ENCODE peak calls at places on chromosomes 2 and 18, in six cellular contexts. M is IMR-90, P is mesenchymal stem cell, I is neuronal stem cell, U is H1, J is H9. R is an unnamed sample.

GRCh38 chr2:47631306-47631705 is 151.6 kb upstream of the MSH6 start:
- DNase-seq in J (no peak), P (no peak), U (no peak), M (no peak), I (no peak), R (peak)

GRCh38 chr2:58701688-58702301 is 460.7 kb upstream of the FANCL start:
- DNase-seq in I (no peak), M (no peak), J (no peak), P (no peak), U (no peak), R (no peak)

GRCh38 chr2:176147215-176147789 is 4.0 kb upstream of the HOXD4 start:
- DNase-seq in I (no peak), P (no peak), U (no peak), J (no peak), M (no peak), R (no peak)

GRCh38 chr2:9326975-9327374 is 96.4 kb downstream of the ITGB1BP1 start:
- DNase-seq in P (peak), U (no peak), J (no peak), M (peak), I (no peak), R (no peak)

GRCh38 chr2:149161481-149162225 is 123.2 kb downstream of the LYPD6B start:
- DNase-seq in P (peak), U (no peak), I (no peak), M (no peak), J (no peak), R (peak)

GRCh38 chr2:230717595-230717994 is 5.0 kb downstream of the CAB39 start:
- DNase-seq in P (peak), U (no peak), I (peak), J (no peak), M (no peak), R (no peak)

GRCh38 chr2:127012868-127013267 is 94.1 kb downstream of the BIN1 start:
- DNase-seq in U (no peak), P (no peak), I (no peak), J (no peak), M (peak), R (no peak)

GRCh38 chr18:48363167-48363566 is 46.0 kb downstream of the ZBTB7C start:
- DNase-seq in U (no peak), I (no peak), M (no peak), J (no peak), P (no peak), R (no peak)

GRCh38 chr2:71353247-71353646 is 21.7 kb downstream of the ZNF638 start:
- DNase-seq in M (no peak), U (no peak), I (no peak), P (no peak), J (no peak), R (no peak)

GRCh38 chr2:200317975-200318374 is 11.5 kb downstream of the SPATS2L start:
- DNase-seq in U (no peak), P (no peak), M (no peak), J (no peak), I (no peak), R (peak)

GRCh38 chr18:27794527-27794926 is 382.4 kb downstream of the CDH2 start:
- DNase-seq in M (no peak), U (no peak), J (no peak), I (no peak), P (no peak), R (no peak)

GRCh38 chr2:217930783-217931563 is 71.8 kb downstream of the TNS1 start:
- DNase-seq in M (no peak), J (no peak), U (no peak), P (no peak), I (no peak), R (no peak)

GRCh38 chr2:240235149-240235803 is 94.8 kb upstream of the OTOS start:
- DNase-seq in U (no peak), I (no peak), M (no peak), P (no peak), J (peak), R (no peak)

GRCh38 chr2:159285929-159286708 is at the start of gene WDSUB1:
- DNase-seq in J (peak), P (peak), M (peak), I (peak), U (no peak), R (peak)

GRCh38 chr2:37283207-37283606 is 41.4 kb downstream of the PRKD3 start:
- DNase-seq in I (no peak), U (no peak), P (peak), M (peak), J (no peak), R (no peak)

GRCh38 chr2:206080927-206081326 is 5.0 kb downstream of the INO80D start:
- DNase-seq in I (no peak), J (no peak), M (no peak), P (no peak), U (no peak), R (no peak)

GRCh38 chr2:233845301-233846060 is 8.9 kb downstream of the HJURP start:
- DNase-seq in I (no peak), J (no peak), M (no peak), P (no peak), U (no peak), R (no peak)
- H3K9ac ChIP-seq in I (no peak), J (no peak), M (no peak), P (no peak), U (no peak), R (no peak)

DNA sequence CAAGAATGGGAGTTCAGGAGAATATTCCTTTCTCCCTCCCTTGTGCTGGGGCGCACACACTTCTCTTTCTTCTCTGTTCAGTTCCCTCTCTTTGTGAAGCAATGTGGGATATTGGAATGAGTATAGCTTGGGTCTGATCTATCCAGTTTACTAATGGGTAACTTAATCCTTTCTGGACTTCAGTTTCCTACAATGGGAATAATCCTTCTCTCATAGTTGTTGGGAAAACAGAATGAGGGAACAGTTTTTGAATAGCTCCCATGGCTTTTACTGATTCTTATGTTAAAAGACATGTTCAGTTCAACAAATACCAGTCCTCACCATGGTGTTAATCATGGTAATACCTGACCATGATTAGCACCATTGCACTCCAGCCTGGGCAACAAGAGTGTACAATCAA is 93.1 kb downstream of the ARL4C start:
- DNase-seq in M (no peak), I (no peak), J (no peak), U (no peak), P (no peak), R (no peak)
- H3K14ac ChIP-seq in M (no peak), I (no peak), J (no peak), U (no peak), P (no peak), R (no peak)

GRCh38 chr2:187478719-187479118 is 30.7 kb upstream of the CALCRL start:
- DNase-seq in M (peak), I (no peak), P (no peak), U (no peak), J (no peak), R (no peak)

GRCh38 chr2:187477041-187477440 is 29.0 kb upstream of the CALCRL start:
- DNase-seq in U (no peak), J (no peak), M (no peak), P (no peak), I (no peak), R (no peak)

GRCh38 chr2:187481543-187481942 is 33.5 kb upstream of the CALCRL start:
- DNase-seq in I (no peak), M (no peak), P (no peak), J (no peak), U (no peak), R (no peak)

GRCh38 chr2:187470698-187471097 is 22.6 kb upstream of the CALCRL start:
- DNase-seq in U (no peak), I (no peak), M (no peak), J (no peak), P (no peak), R (no peak)

GRCh38 chr2:187475499-187476248 is 27.6 kb upstream of the CALCRL start:
- DNase-seq in M (no peak), U (no peak), J (no peak), I (no peak), P (no peak), R (no peak)
- H3K9ac ChIP-seq in M (no peak), U (no peak), J (no peak), I (no peak), P (no peak), R (no peak)

GRCh38 chr2:117703868-117704267 is 110.6 kb upstream of the DDX18 start:
- DNase-seq in J (no peak), I (no peak), P (no peak), M (no peak), U (no peak), R (no peak)
- H3K14ac ChIP-seq in J (no peak), I (no peak), P (no peak), M (no peak), U (no peak), R (no peak)

GRCh38 chr18:51091270-51091669 is 61.3 kb downstream of the SMAD4 start:
- DNase-seq in M (no peak), U (no peak), J (no peak), I (no peak), P (no peak), R (no peak)

GRCh38 chr18:51092097-51092496 is 62.1 kb downstream of the SMAD4 start:
- DNase-seq in M (no peak), J (no peak), P (no peak), I (no peak), U (no peak), R (no peak)

GRCh38 chr18:51088410-51088809 is 58.4 kb downstream of the SMAD4 start:
- DNase-seq in I (no peak), M (no peak), P (no peak), U (no peak), J (no peak), R (no peak)

DNA sequence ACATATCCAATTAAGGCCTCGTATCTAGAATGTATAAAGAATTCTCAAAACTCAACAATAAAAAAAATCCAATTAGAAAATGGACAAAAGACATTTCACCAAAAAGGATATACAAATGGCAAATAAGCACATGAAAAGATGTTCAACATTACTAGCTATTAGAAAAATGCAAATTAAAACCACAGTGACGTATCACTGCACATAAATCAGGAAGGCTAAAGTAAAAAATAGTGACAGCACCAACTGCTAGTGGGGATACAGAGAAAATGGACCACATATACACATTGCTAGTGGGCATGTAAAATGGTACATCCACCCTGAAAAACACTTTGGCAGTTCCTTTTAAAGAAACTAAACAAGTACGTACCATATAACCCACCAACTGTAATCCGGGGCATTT is 59.7 kb downstream of the SMAD4 start:
- DNase-seq in M (no peak), P (no peak), I (no peak), J (no peak), U (no peak), R (no peak)
- H3K9ac ChIP-seq in M (no peak), P (no peak), I (no peak), J (no peak), U (no peak), R (no peak)

R was measured in trophoblast cell.